ENCODE peak calls at places on chromosomes 1 and 21, in eight cellular contexts. N is NCI-H146, T is astrocyte of the spinal cord, S is nephron progenitor cell, P is amniotic stem cell, Q is cardiac muscle cell, A is upper lobe of right lung, V is GM13976. H is an unnamed sample.

GRCh38 chr1:153417136-153417888 is 992 bp downstream of the S100A7A start:
- DNase-seq in P (no peak), A (no peak), Q (no peak), T (no peak), S (no peak), N (no peak), V (no peak), H (no peak)

GRCh38 chr1:168223681-168224515 is 1.9 kb upstream of the SFT2D2 start:
- DNase-seq in A (no peak), S (no peak), V (no peak), N (no peak), T (peak; percentile 15), Q (peak; percentile 17), P (no peak), H (no peak)

GRCh38 chr1:2808831-2809605 is 7.5 kb upstream of the TTC34 start:
- DNase-seq in P (no peak), N (no peak), S (no peak), T (no peak), Q (no peak), V (no peak), A (no peak), H (no peak)

GRCh38 chr1:109249654-109250401 is 489 bp downstream of the CELSR2 start:
- DNase-seq in V (no peak), T (no peak), N (peak; percentile 34), P (no peak), S (peak; percentile 56), A (peak; percentile 63), Q (no peak), H (no peak)

GRCh38 chr1:9071554-9072235 is 2.3 kb upstream of the SLC2A5 start:
- DNase-seq in S (no peak), N (no peak), Q (no peak), T (no peak), A (no peak), P (no peak), V (no peak), H (no peak)

GRCh38 chr1:5972198-5972520 is 20.1 kb downstream of the NPHP4 start:
- DNase-seq in N (no peak), V (no peak), S (no peak), T (no peak), A (no peak), P (no peak), Q (no peak), H (no peak)

GRCh38 chr1:82153282-82153630 is 352.5 kb downstream of the ADGRL2 start:
- DNase-seq in Q (peak; percentile 15), N (no peak), S (no peak), V (no peak), P (no peak), T (no peak), A (no peak), H (no peak)

GRCh38 chr21:25568230-25568629 is 39.1 kb downstream of the MRPL39 start:
- DNase-seq in P (no peak), N (no peak), S (peak; percentile 5), Q (peak; percentile 85), V (no peak), A (no peak), T (peak; percentile 81), H (no peak)

GRCh38 chr1:230171337-230172015 is 104.4 kb downstream of the GALNT2 start:
- DNase-seq in N (no peak), T (peak; percentile 72), V (no peak), S (no peak), Q (no peak), A (no peak), P (no peak), H (no peak)

GRCh38 chr1:207868252-207868768 is 42.6 kb downstream of the CD34 start:
- DNase-seq in S (no peak), A (peak; percentile 86), N (peak; percentile 13), Q (peak; percentile 44), T (no peak), V (peak; percentile 55), P (no peak), H (no peak)

GRCh38 chr1:233905416-233906051 is 1.1 kb downstream of the SLC35F3 start:
- DNase-seq in V (no peak), N (no peak), A (no peak), S (no peak), T (no peak), P (no peak), Q (no peak), H (no peak)

GRCh38 chr1:94537254-94537653 is 4.3 kb downstream of the F3 start:
- DNase-seq in P (no peak), V (no peak), Q (no peak), S (no peak), T (no peak), A (no peak), N (no peak), H (no peak)

GRCh38 chr1:170881268-170882265 is 53.8 kb upstream of the MROH9 start:
- DNase-seq in P (peak; percentile 45), Q (peak; percentile 69), T (peak; percentile 66), S (no peak), N (no peak), A (no peak), V (no peak), H (no peak)

GRCh38 chr21:16587141-16587570 is 857.4 kb downstream of the USP25 start:
- DNase-seq in N (no peak), S (no peak), V (no peak), T (peak; percentile 82), P (no peak), Q (peak; percentile 87), A (peak; percentile 66), H (no peak)

GRCh38 chr1:21511579-21512522 is 2.6 kb downstream of the ALPL start:
- DNase-seq in P (peak; percentile 84), N (no peak), A (peak; percentile 81), S (no peak), T (peak; percentile 97), V (no peak), Q (peak; percentile 98), H (no peak)

GRCh38 chr1:162988869-162989268 is 80.3 kb upstream of the RGS4 start:
- DNase-seq in A (no peak), Q (no peak), N (peak; percentile 58), S (no peak), V (no peak), P (no peak), T (no peak), H (no peak)

GRCh38 chr1:51482881-51483280 is 36.2 kb downstream of the EPS15 start:
- DNase-seq in Q (no peak), A (no peak), T (no peak), P (no peak), V (no peak), N (no peak), S (no peak), H (no peak)

GRCh38 chr1:244163861-244164562 is 112.9 kb downstream of the ZBTB18 start:
- DNase-seq in V (no peak), N (no peak), T (peak; percentile 94), P (peak; percentile 89), A (no peak), S (no peak), Q (peak; percentile 97), H (no peak)

GRCh38 chr1:6275826-6276764 is 15.2 kb upstream of the GPR153 start:
- DNase-seq in S (peak; percentile 40), Q (peak; percentile 78), A (no peak), N (no peak), T (peak; percentile 56), V (no peak), P (peak; percentile 32), H (no peak)

GRCh38 chr1:155185783-155186265 is 12.2 kb downstream of the TRIM46 start:
- DNase-seq in Q (no peak), N (no peak), A (no peak), T (no peak), V (no peak), S (no peak), P (no peak), H (no peak)

H was measured in GM18507.